ENCODE peak calls at places on chromosomes 5 and 9, in nine cellular contexts. E is central memory CD4-positive, alpha-beta T cell; B is foreskin melanocyte; I is GM04504; C is H4; D is CD8-positive, alpha-beta T cell; Z is choroid plexus epithelial cell; F is naive thymus-derived CD4-positive, alpha-beta T cell; P is HS-27A. M is an unnamed sample.

GRCh38 chr5:155773680-155774079 is 553.3 kb upstream of the SGCD start:
- DNase-seq in E (no peak), B (no peak), I (no peak), C (no peak), D (peak), Z (no peak), F (no peak), P (no peak), M (no peak)

GRCh38 chr9:97315550-97315949 is 8.1 kb downstream of the CCDC180 start:
- DNase-seq in E (no peak), B (no peak), I (peak), C (no peak), D (no peak), Z (peak), F (no peak), P (no peak), M (no peak)

GRCh38 chr9:113514748-113515147 is 51.2 kb downstream of the RGS3 start:
- DNase-seq in E (no peak), B (no peak), I (no peak), C (no peak), D (no peak), Z (no peak), F (no peak), P (no peak), M (no peak)

GRCh38 chr9:115135786-115136185 is 17.8 kb upstream of the TNC start:
- DNase-seq in E (no peak), B (peak), I (no peak), C (no peak), D (no peak), Z (no peak), F (no peak), P (no peak), M (no peak)

GRCh38 chr9:37801287-37801850 is 772 bp downstream of the DCAF10 start:
- DNase-seq in E (no peak), B (no peak), I (no peak), C (no peak), D (no peak), Z (peak), F (no peak), P (peak), M (peak)

GRCh38 chr9:137319434-137319975 is 17.4 kb upstream of the NRARP start:
- DNase-seq in E (no peak), B (no peak), I (no peak), C (no peak), D (no peak), Z (no peak), F (no peak), P (no peak), M (no peak)

GRCh38 chr9:82538634-82539033 is 524.3 kb downstream of the RASEF start:
- DNase-seq in E (no peak), B (no peak), I (no peak), C (peak), D (no peak), Z (no peak), F (no peak), P (no peak), M (no peak)

GRCh38 chr9:4212661-4213060 is 87.2 kb downstream of the GLIS3 start:
- DNase-seq in E (no peak), B (peak), I (no peak), C (no peak), D (no peak), Z (no peak), F (no peak), P (no peak), M (no peak)

GRCh38 chr9:18632624-18633407 is 158.9 kb downstream of the ADAMTSL1 start:
- DNase-seq in E (no peak), B (peak), I (peak), C (peak), D (no peak), Z (peak), F (no peak), P (peak), M (no peak)

GRCh38 chr5:107668154-107668932 is 2.4 kb downstream of the EFNA5 start:
- DNase-seq in E (no peak), B (no peak), I (no peak), C (no peak), D (no peak), Z (no peak), F (no peak), P (no peak), M (no peak)

GRCh38 chr5:97164846-97165245 is 18.2 kb downstream of the RIOK2 start:
- DNase-seq in E (no peak), B (no peak), I (no peak), C (no peak), D (no peak), Z (peak), F (no peak), P (no peak), M (no peak)

GRCh38 chr9:3775968-3776367 is 250.2 kb upstream of the RFX3 start:
- DNase-seq in E (no peak), B (no peak), I (no peak), C (no peak), D (no peak), Z (no peak), F (no peak), P (no peak), M (no peak)

GRCh38 chr5:141961466-141961865 is 3.5 kb upstream of the PCDH12 start:
- DNase-seq in E (no peak), B (no peak), I (no peak), C (no peak), D (no peak), Z (no peak), F (no peak), P (no peak), M (no peak)

GRCh38 chr5:149632311-149633251 is 51.3 kb downstream of the ARHGEF37 start:
- DNase-seq in E (no peak), B (no peak), I (no peak), C (peak), D (no peak), Z (peak), F (no peak), P (no peak), M (no peak)

GRCh38 chr9:96176901-96177718 is 124.9 kb downstream of the HSD17B3 start:
- DNase-seq in E (no peak), B (no peak), I (no peak), C (no peak), D (no peak), Z (no peak), F (no peak), P (no peak), M (no peak)

GRCh38 chr9:70297141-70297540 is 38.4 kb downstream of the SMC5 start:
- DNase-seq in E (no peak), B (no peak), I (no peak), C (no peak), D (no peak), Z (no peak), F (no peak), P (no peak), M (no peak)

GRCh38 chr9:136404801-136405136 is 4.8 kb upstream of the SNAPC4 start:
- DNase-seq in E (no peak), B (no peak), I (no peak), C (no peak), D (no peak), Z (no peak), F (no peak), P (no peak), M (no peak)

GRCh38 chr5:31401691-31402090 is 130.2 kb downstream of the DROSHA start:
- DNase-seq in E (no peak), B (no peak), I (no peak), C (no peak), D (no peak), Z (no peak), F (no peak), P (no peak), M (no peak)

GRCh38 chr5:151663617-151664322 is 22.9 kb downstream of the SPARC start:
- DNase-seq in E (no peak), B (peak), I (no peak), C (no peak), D (no peak), Z (peak), F (no peak), P (no peak), M (no peak)

GRCh38 chr5:6633469-6634326 is 458 bp downstream of the SRD5A1 start:
- DNase-seq in E (peak), B (peak), I (no peak), C (peak), D (peak), Z (peak), F (no peak), P (peak), M (no peak)

GRCh38 chr9:137315581-137316011 is 13.5 kb upstream of the NRARP start:
- DNase-seq in E (no peak), B (no peak), I (no peak), C (no peak), D (no peak), Z (no peak), F (no peak), P (no peak), M (no peak)

GRCh38 chr9:127960410-127961165 is 20.2 kb downstream of the EEIG1 start:
- DNase-seq in E (no peak), B (no peak), I (no peak), C (no peak), D (no peak), Z (no peak), F (no peak), P (no peak), M (no peak)

GRCh38 chr5:125326114-125326513 is 579.7 kb upstream of the ZNF608 start:
- DNase-seq in E (no peak), B (no peak), I (peak), C (peak), D (no peak), Z (peak), F (no peak), P (peak), M (no peak)

GRCh38 chr5:56612759-56613158 is 202.6 kb upstream of the MAP3K1 start:
- DNase-seq in E (peak), B (no peak), I (no peak), C (no peak), D (no peak), Z (no peak), F (peak), P (no peak), M (no peak)

GRCh38 chr9:89811356-89811755 is 206.5 kb downstream of the GADD45G start:
- DNase-seq in E (no peak), B (no peak), I (no peak), C (no peak), D (peak), Z (no peak), F (no peak), P (no peak), M (no peak)

GRCh38 chr9:29966247-29966646 is 2393.0 kb upstream of the C9orf72 start:
- DNase-seq in E (no peak), B (no peak), I (no peak), C (peak), D (no peak), Z (peak), F (no peak), P (no peak), M (no peak)

GRCh38 chr5:14444161-14444560 is 137.4 kb upstream of the OTULINL start:
- DNase-seq in E (no peak), B (peak), I (no peak), C (no peak), D (no peak), Z (no peak), F (no peak), P (no peak), M (no peak)

GRCh38 chr9:37512439-37512838 is 26.7 kb downstream of the POLR1E start:
- DNase-seq in E (no peak), B (no peak), I (no peak), C (no peak), D (peak), Z (no peak), F (no peak), P (no peak), M (no peak)

GRCh38 chr9:85009251-85009650 is 339.7 kb downstream of the NTRK2 start:
- DNase-seq in E (no peak), B (no peak), I (no peak), C (peak), D (no peak), Z (no peak), F (no peak), P (no peak), M (no peak)

GRCh38 chr5:95723632-95724369 is 7.3 kb upstream of the RHOBTB3 start:
- DNase-seq in E (no peak), B (no peak), I (no peak), C (peak), D (no peak), Z (peak), F (no peak), P (no peak), M (no peak)

GRCh38 chr9:114430443-114430842 is 42.7 kb upstream of the AKNA start:
- DNase-seq in E (no peak), B (no peak), I (no peak), C (no peak), D (no peak), Z (no peak), F (no peak), P (no peak), M (no peak)